ENCODE peak calls at places on chromosomes 6 and 20, in ten cellular contexts. K is GM23338; C is transverse colon; W is psoas muscle; Q is heart left ventricle; L is CD8-positive, alpha-beta T cell; B is endodermal cell; J is thoracic aorta; E is naive thymus-derived CD4-positive, alpha-beta T cell; U is IMR-90. P is an unnamed sample. For H3K4me1, the result is how much of the 10 kb centered on the place peaks cover.

GRCh38 chr20:43508106-43508505 is 609 bp downstream of the L3MBTL1 start:
- DNase-seq in Q (no peak), U (no peak), E (no peak), K (peak), C (peak), L (no peak), B (peak), W (no peak), J (no peak), P (no peak)

GRCh38 chr6:361411-362132 is 30.0 kb upstream of the IRF4 start:
- DNase-seq in Q (no peak), C (no peak), E (no peak), U (no peak), B (no peak), K (no peak), L (no peak), J (no peak), W (no peak), P (no peak)

GRCh38 chr6:39210437-39210836 is 18.8 kb downstream of the KCNK5 start:
- DNase-seq in K (no peak), U (no peak), L (no peak), W (no peak), Q (peak), E (no peak), C (no peak), B (no peak), J (no peak), P (no peak)

GRCh38 chr6:102981631-102982030 is 1588.1 kb downstream of the GRIK2 start:
- DNase-seq in C (no peak), B (no peak), E (no peak), L (no peak), W (no peak), J (no peak), U (no peak), K (no peak), Q (no peak), P (no peak)

GRCh38 chr6:6439778-6440177 is 119.3 kb upstream of the F13A1 start:
- DNase-seq in W (no peak), J (no peak), L (no peak), K (no peak), U (no peak), C (no peak), E (no peak), Q (no peak), B (no peak), P (no peak)

GRCh38 chr20:34311118-34312023 is 8.2 kb upstream of the AHCY start:
- DNase-seq in W (no peak), J (no peak), C (peak), U (no peak), B (peak), Q (no peak), E (no peak), K (peak), L (no peak), P (no peak)

GRCh38 chr6:160293844-160294243 is 35.2 kb upstream of the SLC22A2 start:
- DNase-seq in Q (no peak), J (no peak), C (peak), E (no peak), B (no peak), W (no peak), K (peak), U (no peak), L (no peak), P (no peak)

GRCh38 chr20:40728996-40729395 is 40.0 kb upstream of the MAFB start:
- DNase-seq in L (no peak), E (no peak), K (no peak), U (no peak), Q (no peak), J (no peak), C (no peak), W (no peak), B (no peak), P (no peak)

GRCh38 chr6:106882601-106883518 is 91.7 kb downstream of the CD24 start:
- DNase-seq in Q (no peak), E (no peak), C (peak), K (no peak), J (no peak), W (no peak), B (no peak), L (no peak), U (no peak), P (no peak)

GRCh38 chr6:131761061-131761761 is 46.6 kb upstream of the ENPP1 start:
- DNase-seq in B (no peak), C (no peak), Q (no peak), J (no peak), U (peak), L (no peak), W (no peak), E (no peak), K (no peak), P (no peak)

GRCh38 chr6:33692078-33692759 is 19.3 kb downstream of the UQCC2 start:
- DNase-seq in Q (peak), W (no peak), L (no peak), J (no peak), B (peak), E (no peak), C (no peak), U (no peak), K (peak), P (peak)

GRCh38 chr6:56677559-56677958 is 34.9 kb upstream of the DST start:
- DNase-seq in K (no peak), L (no peak), B (no peak), W (no peak), J (no peak), U (peak), C (no peak), Q (no peak), E (no peak), P (no peak)

GRCh38 chr20:47318596-47319516 is 37.6 kb downstream of the ZMYND8 start:
- DNase-seq in B (peak), K (peak), E (peak), J (peak), Q (peak), U (peak), W (peak), L (no peak), C (peak), P (peak)

GRCh38 chr20:10673831-10674683 is at the start of gene JAG1:
- DNase-seq in E (peak), K (peak), Q (peak), C (peak), B (peak), L (peak), W (peak), U (peak), J (peak), P (peak)

GRCh38 chr6:92047886-92048285 is 1371.5 kb downstream of the EPHA7 start:
- DNase-seq in W (no peak), U (no peak), E (no peak), B (no peak), K (no peak), C (no peak), J (no peak), L (no peak), Q (no peak), P (no peak)

GRCh38 chr6:129671442-129672344 is 38.3 kb downstream of the ARHGAP18 start:
- DNase-seq in W (no peak), Q (no peak), E (peak), U (no peak), L (peak), J (no peak), C (peak), B (no peak), K (peak), P (no peak)

GRCh38 chr6:134196568-134197301 is 121.2 kb downstream of the SGK1 start:
- DNase-seq in K (no peak), W (no peak), J (no peak), B (no peak), L (no peak), C (no peak), E (no peak), Q (no peak), U (no peak), P (no peak)
- H3K4me1 ChIP-seq in K (under half), W (under half), J (under half), B (under half), L (under half), C (under half), E (under half), Q (under half), U (under half), P (under half)

DNA sequence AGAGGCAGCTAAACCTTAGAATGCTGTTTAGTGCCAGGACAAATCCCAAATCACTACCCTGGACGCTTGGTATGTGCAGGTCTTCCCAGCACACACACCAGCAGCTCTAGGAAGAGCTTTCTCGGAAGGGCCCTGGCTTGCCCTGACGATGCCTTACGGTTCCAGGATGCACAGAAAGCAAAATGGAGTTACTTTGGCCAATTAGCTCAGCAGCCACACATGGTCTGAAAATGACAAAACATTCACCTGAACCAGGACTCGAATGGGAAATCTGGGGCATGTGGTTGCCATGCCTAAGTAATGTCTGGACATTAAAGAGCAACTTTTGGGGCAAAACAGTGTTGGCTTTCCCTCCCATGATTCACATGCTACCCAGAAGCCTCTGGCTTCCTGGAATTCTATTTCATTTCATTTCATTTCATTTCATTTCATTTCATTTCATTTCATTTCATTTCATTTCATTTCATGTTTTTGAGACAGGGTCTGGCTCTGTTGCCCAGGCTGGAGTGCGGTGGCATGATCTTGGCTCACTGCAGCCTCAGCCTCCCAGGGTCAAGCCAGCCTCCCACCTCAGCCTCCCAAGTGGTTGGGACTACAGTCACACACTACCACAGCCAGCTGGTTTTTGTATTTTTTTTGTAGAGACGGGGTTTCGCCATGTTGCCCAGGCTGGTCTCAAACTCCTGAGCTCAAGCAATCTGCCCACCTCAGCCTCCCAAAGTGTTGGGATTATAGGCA is 153.3 kb downstream of the ZDHHC14 start:
- DNase-seq in C (no peak), L (no peak), J (no peak), E (no peak), B (no peak), W (no peak), U (no peak), K (no peak), Q (no peak), P (no peak)
- H3K4me1 ChIP-seq in C (under half), L (under half), J (under half), E (under half), B (under half), W (half or more), U (under half), K (half or more), Q (under half), P (under half)

GRCh38 chr6:150252714-150253444 is 110.0 kb downstream of the PPP1R14C start:
- DNase-seq in C (no peak), Q (no peak), B (no peak), W (no peak), J (no peak), K (no peak), U (peak), L (no peak), E (no peak), P (no peak)
- H3K4me1 ChIP-seq in C (under half), Q (under half), B (under half), W (half or more), J (under half), K (under half), U (under half), L (under half), E (under half), P (under half)

GRCh38 chr20:48784273-48784641 is 43.5 kb downstream of the PREX1 start:
- DNase-seq in K (no peak), L (no peak), C (no peak), U (no peak), Q (no peak), J (no peak), W (no peak), E (no peak), B (no peak), P (no peak)

GRCh38 chr20:48785256-48785655 is 42.5 kb downstream of the PREX1 start:
- DNase-seq in E (no peak), W (no peak), L (no peak), U (no peak), J (no peak), K (no peak), Q (no peak), C (no peak), B (no peak), P (no peak)

GRCh38 chr20:48782073-48782472 is 45.7 kb downstream of the PREX1 start:
- DNase-seq in E (no peak), U (no peak), W (no peak), B (no peak), K (no peak), Q (no peak), J (no peak), C (no peak), L (no peak), P (no peak)

GRCh38 chr20:48782901-48783308 is 44.9 kb downstream of the PREX1 start:
- DNase-seq in B (no peak), Q (no peak), U (no peak), E (no peak), C (no peak), W (no peak), J (no peak), K (no peak), L (no peak), P (no peak)

DNA sequence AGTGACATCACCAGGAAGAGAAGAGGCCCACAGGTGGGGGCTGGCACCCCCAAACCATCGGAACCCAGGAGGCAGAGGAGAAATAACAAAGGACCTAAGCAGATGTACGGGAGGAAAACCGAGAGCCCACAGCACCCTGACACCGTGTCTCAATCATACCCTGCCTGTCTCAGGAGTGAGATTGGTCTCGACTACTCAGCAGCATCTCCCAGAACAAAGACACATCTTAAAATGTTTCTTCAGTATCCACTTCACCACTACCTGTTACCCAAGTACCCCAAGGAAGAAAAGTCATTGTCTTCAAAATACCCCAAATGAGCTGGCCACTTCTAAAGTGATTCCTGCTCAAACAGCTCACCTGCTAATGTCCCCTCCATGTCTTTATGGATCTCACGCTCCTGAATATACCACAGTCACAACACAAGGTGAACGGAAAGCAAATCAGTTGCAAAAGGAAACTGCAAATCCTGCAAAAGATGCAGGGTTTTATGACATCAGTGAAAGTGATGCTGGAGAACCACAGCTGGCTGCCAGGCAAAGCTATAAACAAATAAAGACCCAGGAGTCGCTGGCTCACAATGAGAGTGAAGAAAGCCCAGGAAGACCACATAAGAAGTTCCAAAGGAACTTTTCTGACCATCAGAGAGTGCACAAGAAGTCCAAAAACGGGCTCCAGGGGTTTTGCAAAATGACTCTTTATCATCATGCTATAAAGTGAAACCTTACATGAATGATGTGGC is 44.1 kb downstream of the PREX1 start:
- DNase-seq in K (no peak), U (peak), C (no peak), W (no peak), Q (no peak), E (peak), B (no peak), L (peak), J (no peak), P (no peak)
- H3K4me1 ChIP-seq in K (under half), U (under half), C (under half), W (under half), Q (under half), E (half or more), B (under half), L (half or more), J (under half), P (under half)

GRCh38 chr20:49983848-49984408 is 1.1 kb downstream of the SNAI1 start:
- DNase-seq in J (no peak), W (peak), C (no peak), Q (no peak), B (no peak), U (peak), L (no peak), E (no peak), K (no peak), P (no peak)
- H3K4me1 ChIP-seq in J (under half), W (under half), C (under half), Q (under half), B (under half), U (under half), L (under half), E (under half), K (half or more), P (under half)

GRCh38 chr20:49680475-49680874 is 33.2 kb downstream of the B4GALT5 start:
- DNase-seq in Q (no peak), K (no peak), E (no peak), J (no peak), W (no peak), B (no peak), C (no peak), U (no peak), L (no peak), P (no peak)

GRCh38 chr20:49677777-49678758 is 35.6 kb downstream of the B4GALT5 start:
- DNase-seq in L (no peak), B (no peak), E (no peak), U (no peak), C (no peak), Q (no peak), J (no peak), W (no peak), K (no peak), P (peak)

GRCh38 chr20:49675368-49676151 is 38.1 kb downstream of the B4GALT5 start:
- DNase-seq in E (no peak), U (no peak), Q (no peak), J (no peak), C (peak), K (no peak), B (no peak), L (no peak), W (no peak), P (no peak)

GRCh38 chr20:49674383-49675352 is 39.0 kb downstream of the B4GALT5 start:
- DNase-seq in L (no peak), C (peak), B (no peak), J (no peak), K (no peak), W (no peak), Q (no peak), U (peak), E (no peak), P (no peak)

GRCh38 chr20:49676581-49677291 is 36.9 kb downstream of the B4GALT5 start:
- DNase-seq in J (no peak), E (no peak), L (peak), C (peak), U (peak), Q (no peak), K (no peak), B (no peak), W (no peak), P (no peak)
- H3K4me1 ChIP-seq in J (half or more), E (half or more), L (under half), C (half or more), U (under half), Q (under half), K (half or more), B (under half), W (half or more), P (half or more)

P was measured in adrenal gland.